ENCODE peak calls at places on chromosomes 1 and 21, in six cellular contexts. F is adrenal gland, H is heart right ventricle, Z is left ventricle myocardium inferior, O is tibial nerve, S is lower lobe of right lung. W is an unnamed sample.
A peak's percentile ranks its signal among the peaks of the same experiment; 100 is the strongest.

GRCh38 chr1:216903389-216903754 is 180.1 kb upstream of the ESRRG start:
- DNase-seq in S (no peak), H (no peak), O (no peak), F (no peak), Z (no peak), W (no peak)

GRCh38 chr1:227059076-227059475 is 119.0 kb downstream of the COQ8A start:
- DNase-seq in Z (no peak), O (no peak), F (no peak), S (no peak), H (no peak), W (no peak)

GRCh38 chr1:178086294-178087255 is 7.3 kb upstream of the RASAL2 start:
- DNase-seq in S (no peak), O (no peak), H (no peak), Z (no peak), F (no peak), W (no peak)

GRCh38 chr1:33286451-33287185 is 30.3 kb downstream of the ZNF362 start:
- DNase-seq in Z (no peak), H (no peak), F (no peak), S (no peak), O (no peak), W (no peak)

GRCh38 chr1:9449106-9449627 is 90.1 kb upstream of the SLC25A33 start:
- DNase-seq in H (no peak), F (no peak), S (no peak), Z (peak; percentile 37), O (no peak), W (peak; percentile 82)

GRCh38 chr1:117059334-117059677 is 820 bp upstream of the TTF2 start:
- DNase-seq in O (peak; percentile 7), S (peak; percentile 68), F (peak; percentile 44), H (no peak), Z (no peak), W (peak; percentile 68)

GRCh38 chr1:52186449-52186848 is 44.6 kb downstream of the ZFYVE9 start:
- DNase-seq in S (no peak), H (no peak), F (no peak), O (no peak), Z (no peak), W (no peak)

GRCh38 chr1:26337206-26337535 is 16.8 kb downstream of the CRYBG2 start:
- DNase-seq in S (no peak), Z (no peak), O (no peak), H (no peak), F (no peak), W (no peak)

GRCh38 chr1:26602378-26602959 is 72.9 kb downstream of the RPS6KA1 start:
- DNase-seq in O (peak; percentile 96), H (no peak), Z (no peak), F (peak; percentile 56), S (no peak), W (no peak)

GRCh38 chr1:178653091-178653490 is 72.0 kb upstream of the RALGPS2 start:
- DNase-seq in S (no peak), O (no peak), Z (no peak), H (no peak), F (peak; percentile 26), W (no peak)

GRCh38 chr1:27418326-27418761 is 25.9 kb downstream of the GPR3 start:
- DNase-seq in F (peak; percentile 75), Z (peak; percentile 66), H (peak; percentile 62), S (peak; percentile 62), O (peak; percentile 61), W (peak; percentile 67)

GRCh38 chr1:232047473-232047872 is 420.9 kb downstream of the DISC1 start:
- DNase-seq in Z (no peak), F (no peak), H (no peak), S (no peak), O (no peak), W (no peak)

DNA sequence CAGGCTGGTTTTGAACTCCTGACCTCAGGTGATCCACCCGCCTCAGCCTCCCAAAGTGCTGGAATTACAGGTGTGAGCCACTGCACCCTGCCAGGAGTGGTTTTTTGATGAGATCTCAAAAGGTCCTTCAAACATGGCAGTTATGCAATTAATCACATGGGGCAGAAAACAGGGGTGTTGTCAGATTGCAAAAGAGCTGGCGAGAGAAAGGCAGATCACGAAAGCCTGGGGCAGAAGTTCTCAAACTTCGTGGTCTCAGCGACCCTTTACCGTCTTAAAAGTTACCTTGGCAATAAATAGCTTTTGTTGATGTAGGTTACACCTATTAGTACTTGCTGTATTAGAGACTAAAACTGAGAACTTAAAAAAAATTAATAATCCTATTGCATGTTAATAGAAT is 16.1 kb downstream of the CNR2 start:
- DNase-seq in O (peak; percentile 34), F (no peak), Z (no peak), S (no peak), H (no peak), W (no peak)
- H3K27ac ChIP-seq in O (no peak overlapping the region), F (no peak overlapping the region), Z (no peak overlapping the region), S (peak overlapping the region; percentile 67), H (no peak overlapping the region), W (no peak overlapping the region)

DNA sequence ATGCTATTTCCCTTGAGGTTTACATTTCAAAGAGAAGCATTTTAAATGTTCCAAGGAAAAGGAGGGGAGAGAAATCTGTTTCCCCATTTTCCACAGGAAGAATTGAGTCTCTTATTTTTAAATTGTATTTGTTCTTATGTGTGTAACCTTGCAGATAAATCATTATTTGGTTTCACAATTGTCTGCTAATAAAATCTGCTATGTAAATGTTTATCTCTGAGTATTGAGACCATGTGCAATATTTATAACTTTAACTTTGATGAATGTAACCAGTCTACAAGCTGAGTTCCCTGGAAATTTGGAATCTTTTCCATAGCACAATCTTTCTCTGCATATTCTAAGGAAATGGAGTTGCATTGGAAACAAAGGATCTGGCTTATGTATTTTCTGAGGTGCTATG is 209.6 kb downstream of the PTBP2 start:
- DNase-seq in Z (no peak), F (no peak), S (no peak), O (no peak), H (no peak), W (no peak)
- H3K27ac ChIP-seq in Z (no peak overlapping the region), F (no peak overlapping the region), S (no peak overlapping the region), O (no peak overlapping the region), H (no peak overlapping the region), W (no peak overlapping the region)

GRCh38 chr1:156151093-156151688 is 2.2 kb upstream of the SEMA4A start:
- DNase-seq in F (peak; percentile 15), Z (no peak), H (no peak), S (no peak), O (no peak), W (no peak)

GRCh38 chr1:156148236-156148635 is 5.1 kb upstream of the SEMA4A start:
- DNase-seq in F (no peak), Z (no peak), O (no peak), H (no peak), S (no peak), W (no peak)

GRCh38 chr1:156146749-156147405 is 6.5 kb upstream of the SEMA4A start:
- DNase-seq in H (no peak), Z (no peak), S (no peak), F (no peak), O (no peak), W (no peak)

GRCh38 chr1:156150107-156151000 is 3.0 kb upstream of the SEMA4A start:
- DNase-seq in H (no peak), Z (no peak), S (no peak), F (no peak), O (no peak), W (no peak)

DNA sequence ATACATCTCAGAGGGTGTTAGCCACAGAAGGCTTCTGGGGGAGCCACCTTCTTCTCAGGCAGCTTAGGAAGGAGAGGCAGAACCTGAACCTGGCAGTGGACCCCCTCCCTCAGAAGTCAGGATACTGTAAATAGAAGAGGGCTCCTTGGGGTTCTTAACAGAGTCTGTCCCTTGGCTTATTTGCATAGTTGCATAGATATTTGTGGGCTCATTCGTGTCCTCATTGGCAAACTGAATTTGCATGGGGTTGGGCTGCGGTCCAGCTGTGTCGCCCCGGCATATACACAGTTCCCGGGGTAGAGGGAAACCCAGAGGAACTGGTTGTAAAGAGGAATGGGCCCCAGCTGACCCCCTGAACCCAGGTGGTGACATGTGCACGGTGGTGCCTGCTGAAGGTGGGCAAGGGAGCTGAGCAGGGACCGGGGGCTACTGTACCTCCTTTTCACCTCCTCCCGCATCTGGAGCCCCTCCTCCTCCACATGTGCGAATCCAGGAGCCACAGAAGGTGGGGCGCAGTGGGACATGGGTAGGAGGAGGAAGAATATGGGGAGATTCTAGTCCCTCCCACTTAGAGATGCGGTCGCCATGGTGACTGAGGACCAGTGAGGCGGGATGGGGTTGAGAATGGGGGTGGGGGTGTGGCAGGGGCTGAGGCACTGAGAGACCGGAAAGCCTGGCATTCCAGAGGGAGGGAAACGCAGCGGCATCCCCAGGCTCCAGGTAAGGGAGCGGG is 3.8 kb upstream of the SEMA4A start:
- DNase-seq in H (no peak), Z (no peak), S (no peak), F (no peak), O (no peak), W (no peak)
- H3K27ac ChIP-seq in H (no peak overlapping the region), Z (no peak overlapping the region), S (peak overlapping the region; percentile 24), F (no peak overlapping the region), O (no peak overlapping the region), W (no peak overlapping the region)

GRCh38 chr21:40678681-40679284 is 168.2 kb downstream of the DSCAM start:
- DNase-seq in H (no peak), S (no peak), O (no peak), F (no peak), Z (no peak), W (no peak)

GRCh38 chr21:40683349-40683748 is 163.6 kb downstream of the DSCAM start:
- DNase-seq in S (no peak), O (no peak), Z (no peak), H (no peak), F (no peak), W (no peak)

GRCh38 chr21:40685121-40685630 is 161.8 kb downstream of the DSCAM start:
- DNase-seq in H (no peak), O (no peak), Z (peak; percentile 27), F (no peak), S (no peak), W (no peak)

GRCh38 chr21:40680311-40680710 is 166.6 kb downstream of the DSCAM start:
- DNase-seq in S (no peak), O (no peak), F (no peak), Z (no peak), H (no peak), W (no peak)

GRCh38 chr21:40681164-40681859 is 165.6 kb downstream of the DSCAM start:
- DNase-seq in O (no peak), F (no peak), S (no peak), Z (peak; percentile 39), H (peak; percentile 55), W (no peak)
- H3K27ac ChIP-seq in O (no peak overlapping the region), F (no peak overlapping the region), S (no peak overlapping the region), Z (no peak overlapping the region), H (no peak overlapping the region), W (no peak overlapping the region)

W was measured in breast epithelium.